ENCODE peak calls at places on chromosomes 11 and 22, in six cellular contexts. X is HTR-8/SVneo; B is head of caudate nucleus; D is naive thymus-derived CD4-positive, alpha-beta T cell; N is HAP-1; O is choroid plexus epithelial cell. T is an unnamed sample.

GRCh38 chr11:43511959-43512358 is 153.2 kb downstream of the TTC17 start:
- DNase-seq in X (no peak), B (no peak), D (no peak), N (no peak), O (no peak), T (no peak)

GRCh38 chr11:33772300-33772699 is 2.0 kb downstream of the FBXO3 start:
- DNase-seq in X (no peak), B (no peak), D (no peak), N (no peak), O (peak; percentile 23), T (no peak)

GRCh38 chr22:47110817-47111443 is 348.5 kb downstream of the TBC1D22A start:
- DNase-seq in X (no peak), B (no peak), D (no peak), N (no peak), O (peak; percentile 81), T (peak; percentile 16)

GRCh38 chr11:19673924-19674390 is 38.7 kb upstream of the NAV2 start:
- DNase-seq in X (no peak), B (peak; percentile 64), D (no peak), N (no peak), O (no peak), T (peak; percentile 28)

GRCh38 chr11:33944693-33945424 is 53.0 kb upstream of the LMO2 start:
- DNase-seq in X (no peak), B (no peak), D (no peak), N (no peak), O (no peak), T (no peak)

GRCh38 chr11:121467965-121468364 is 15.2 kb upstream of the SORL1-AS1 start:
- DNase-seq in X (no peak), B (peak; percentile 52), D (peak; percentile 81), N (no peak), O (no peak), T (no peak)

GRCh38 chr11:72243173-72243566 is 806 bp downstream of the PHOX2A start:
- DNase-seq in X (no peak), B (no peak), D (no peak), N (no peak), O (no peak), T (no peak)

GRCh38 chr22:27564806-27565205 is 236.8 kb downstream of the MN1 start:
- DNase-seq in X (no peak), B (no peak), D (no peak), N (no peak), O (no peak), T (no peak)

GRCh38 chr22:24938741-24939341 is 7.7 kb downstream of the LHFPL7 start:
- DNase-seq in X (no peak), B (no peak), D (peak; percentile 36), N (peak; percentile 64), O (peak; percentile 67), T (peak; percentile 46)

GRCh38 chr11:112789481-112789880 is 171.7 kb upstream of the NCAM1 start:
- DNase-seq in X (no peak), B (no peak), D (no peak), N (no peak), O (no peak), T (no peak)

GRCh38 chr22:32684148-32684821 is 117.2 kb upstream of the TIMP3 start:
- DNase-seq in X (no peak), B (no peak), D (no peak), N (no peak), O (no peak), T (no peak)

GRCh38 chr11:73652046-73652730 is 5.8 kb downstream of the PLEKHB1 start:
- DNase-seq in X (no peak), B (peak; percentile 93), D (no peak), N (peak; percentile 88), O (no peak), T (no peak)

GRCh38 chr11:117932426-117932825 is 3.2 kb upstream of the TMPRSS13 start:
- DNase-seq in X (no peak), B (no peak), D (no peak), N (no peak), O (no peak), T (no peak)

GRCh38 chr11:69210660-69211035 is 54.9 kb downstream of the SMIM38 start:
- DNase-seq in X (no peak), B (no peak), D (no peak), N (no peak), O (no peak), T (no peak)

GRCh38 chr11:94424662-94425061 is 23.4 kb upstream of the GPR83 start:
- DNase-seq in X (no peak), B (no peak), D (no peak), N (no peak), O (peak; percentile 58), T (no peak)

GRCh38 chr22:46752286-46752685 is 10.2 kb upstream of the TBC1D22A start:
- DNase-seq in X (no peak), B (no peak), D (no peak), N (no peak), O (no peak), T (no peak)

GRCh38 chr11:48101958-48102357 is 114.7 kb upstream of the OR4B1 start:
- DNase-seq in X (no peak), B (peak; percentile 36), D (no peak), N (no peak), O (no peak), T (no peak)

GRCh38 chr22:27154717-27155116 is 497.3 kb downstream of the MIAT start:
- DNase-seq in X (no peak), B (no peak), D (no peak), N (no peak), O (no peak), T (no peak)

GRCh38 chr11:58024601-58025091 is 965 bp downstream of the OR9Q1 start:
- DNase-seq in X (no peak), B (no peak), D (no peak), N (no peak), O (no peak), T (peak; percentile 31)

GRCh38 chr11:121448431-121448941 is 3.6 kb upstream of the SORL1 start:
- DNase-seq in X (no peak), B (no peak), D (no peak), N (no peak), O (no peak), T (no peak)

GRCh38 chr11:63666874-63667273 is 4.3 kb downstream of the ATL3 start:
- DNase-seq in X (no peak), B (no peak), D (no peak), N (no peak), O (peak; percentile 72), T (peak; percentile 90)

GRCh38 chr11:73760066-73760679 is 701 bp downstream of the RAB6A start:
- DNase-seq in X (peak; percentile 55), B (peak; percentile 28), D (no peak), N (peak; percentile 49), O (peak; percentile 38), T (peak; percentile 73)

GRCh38 chr11:72263363-72263762 is 19.4 kb upstream of the PHOX2A start:
- DNase-seq in X (no peak), B (no peak), D (no peak), N (no peak), O (peak; percentile 78), T (no peak)

GRCh38 chr11:100618914-100619313 is 68.2 kb upstream of the ARHGAP42 start:
- DNase-seq in X (no peak), B (no peak), D (no peak), N (no peak), O (peak; percentile 28), T (no peak)

GRCh38 chr22:36180038-36180880 is 19.7 kb upstream of the APOL3 start:
- DNase-seq in X (peak; percentile 60), B (peak; percentile 77), D (peak; percentile 82), N (peak; percentile 89), O (peak; percentile 80), T (peak; percentile 62)